ENCODE peak calls at places on chromosome 16, in six cellular contexts. A, J, Z, V, U and K are unnamed samples.

GRCh38 chr16:71201556-71201955 is 29.0 kb downstream of the HYDIN start:
- DNase-seq in A (no peak), J (no peak), Z (no peak), V (no peak), U (no peak), K (no peak)

GRCh38 chr16:49528564-49529150 is 155.1 kb downstream of the C16orf78 start:
- DNase-seq in A (no peak), J (no peak), Z (peak), V (no peak), U (no peak), K (no peak)

GRCh38 chr16:85412911-85413520 is 200.1 kb upstream of the GSE1 start:
- DNase-seq in A (no peak), J (no peak), Z (peak), V (no peak), U (no peak), K (no peak)

GRCh38 chr16:55126456-55126855 is 195.8 kb downstream of the IRX5 start:
- DNase-seq in A (no peak), J (no peak), Z (no peak), V (no peak), U (no peak), K (peak)

GRCh38 chr16:29805232-29806095 is 865 bp upstream of the MAZ start:
- DNase-seq in A (peak), J (peak), Z (peak), V (peak), U (peak), K (peak)

GRCh38 chr16:75818491-75818890 is 92.2 kb upstream of the CPHXL start:
- DNase-seq in A (no peak), J (no peak), Z (no peak), V (no peak), U (no peak), K (no peak)

GRCh38 chr16:52861614-52862022 is 191.1 kb downstream of the CHD9NB start:
- DNase-seq in A (no peak), J (peak), Z (no peak), V (no peak), U (no peak), K (peak)

GRCh38 chr16:31727553-31727952 is 146.1 kb upstream of the ZNF267 start:
- DNase-seq in A (no peak), J (no peak), Z (no peak), V (no peak), U (no peak), K (no peak)

GRCh38 chr16:51820176-51820575 is 669.1 kb upstream of the SALL1 start:
- DNase-seq in A (no peak), J (no peak), Z (no peak), V (no peak), U (no peak), K (no peak)

GRCh38 chr16:85565340-85565739 is 47.8 kb upstream of the GSE1 start:
- DNase-seq in A (no peak), J (no peak), Z (no peak), V (no peak), U (no peak), K (no peak)

GRCh38 chr16:85421338-85422123 is 191.6 kb upstream of the GSE1 start:
- DNase-seq in A (no peak), J (peak), Z (peak), V (no peak), U (no peak), K (peak)

GRCh38 chr16:12758031-12758669 is 45.5 kb downstream of the CPPED1 start:
- DNase-seq in A (no peak), J (no peak), Z (no peak), V (no peak), U (no peak), K (no peak)

GRCh38 chr16:20271893-20272292 is 55.4 kb downstream of the GP2 start:
- DNase-seq in A (no peak), J (no peak), Z (no peak), V (no peak), U (no peak), K (no peak)

GRCh38 chr16:58384437-58385055 is 7.7 kb upstream of the GINS3 start:
- DNase-seq in A (no peak), J (no peak), Z (no peak), V (no peak), U (no peak), K (no peak)

GRCh38 chr16:3780570-3780969 is 63.2 kb upstream of the TRAP1 start:
- DNase-seq in A (no peak), J (no peak), Z (no peak), V (no peak), U (no peak), K (no peak)

GRCh38 chr16:1759511-1759910 is 11.8 kb downstream of the NME3 start:
- DNase-seq in A (no peak), J (no peak), Z (no peak), V (no peak), U (no peak), K (no peak)

GRCh38 chr16:75305364-75306101 is 54.1 kb upstream of the BCAR1 start:
- DNase-seq in A (peak), J (no peak), Z (peak), V (peak), U (peak), K (no peak)

GRCh38 chr16:14057878-14058382 is 13.2 kb upstream of the MRTFB start:
- DNase-seq in A (no peak), J (no peak), Z (peak), V (no peak), U (no peak), K (no peak)

GRCh38 chr16:85275533-85276249 is 163.4 kb upstream of the CIBAR2 start:
- DNase-seq in A (no peak), J (peak), Z (peak), V (peak), U (peak), K (peak)

GRCh38 chr16:80924372-80924978 is 82.2 kb downstream of the CMC2 start:
- DNase-seq in A (no peak), J (peak), Z (peak), V (no peak), U (peak), K (peak)

GRCh38 chr16:1093284-1094123 is 2.5 kb downstream of the C1QTNF8 start:
- DNase-seq in A (no peak), J (peak), Z (no peak), V (no peak), U (no peak), K (no peak)

GRCh38 chr16:80948886-80949502 is 57.7 kb downstream of the CMC2 start:
- DNase-seq in A (no peak), J (peak), Z (peak), V (no peak), U (no peak), K (peak)

GRCh38 chr16:10078541-10078949 is 103.7 kb downstream of the GRIN2A start:
- DNase-seq in A (no peak), J (peak), Z (no peak), V (no peak), U (no peak), K (peak)

GRCh38 chr16:48556913-48557351 is 53.0 kb downstream of the N4BP1 start:
- DNase-seq in A (no peak), J (no peak), Z (no peak), V (no peak), U (no peak), K (no peak)

GRCh38 chr16:4846503-4846900 is 586 bp downstream of the GLYR1 start:
- DNase-seq in A (no peak), J (peak), Z (peak), V (peak), U (no peak), K (peak)

GRCh38 chr16:29922986-29923501 is 3.0 kb downstream of the KCTD13 start:
- DNase-seq in A (no peak), J (no peak), Z (no peak), V (no peak), U (no peak), K (no peak)

GRCh38 chr16:18937390-18937789 is 11.2 kb upstream of the SMG1 start:
- DNase-seq in A (no peak), J (no peak), Z (no peak), V (no peak), U (no peak), K (no peak)

GRCh38 chr16:18931756-18932155 is 5.5 kb upstream of the SMG1 start:
- DNase-seq in A (no peak), J (no peak), Z (peak), V (no peak), U (no peak), K (no peak)

GRCh38 chr16:18932243-18932997 is 6.2 kb upstream of the SMG1 start:
- DNase-seq in A (no peak), J (no peak), Z (no peak), V (no peak), U (no peak), K (no peak)

GRCh38 chr16:18936727-18937340 is 10.6 kb upstream of the SMG1 start:
- DNase-seq in A (no peak), J (no peak), Z (no peak), V (no peak), U (no peak), K (no peak)

DNA sequence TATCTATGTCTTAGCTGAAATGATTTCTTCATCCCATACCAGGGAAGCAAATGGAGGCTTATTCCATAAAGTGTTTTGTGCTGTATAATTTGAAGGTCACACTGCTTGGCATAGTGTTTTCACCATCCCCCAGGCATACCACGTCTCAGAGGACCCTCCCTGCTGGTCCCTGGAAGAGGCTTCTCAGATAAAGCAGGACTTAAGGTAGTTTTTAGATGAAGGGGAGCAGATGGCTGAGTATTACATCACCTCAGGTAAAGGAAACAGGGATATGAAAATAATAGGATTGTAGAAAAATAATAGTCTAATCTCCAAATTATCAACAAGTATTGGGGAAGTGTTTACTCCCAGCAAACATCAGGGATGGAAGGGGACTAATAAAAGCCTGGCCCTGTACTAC is 7.3 kb upstream of the SMG1 start:
- DNase-seq in A (no peak), J (no peak), Z (no peak), V (no peak), U (no peak), K (no peak)
- TF ChIP-seq CTCF in A (no peak), J (no peak), Z (no peak), V (no peak), U (no peak), K (no peak)

DNA sequence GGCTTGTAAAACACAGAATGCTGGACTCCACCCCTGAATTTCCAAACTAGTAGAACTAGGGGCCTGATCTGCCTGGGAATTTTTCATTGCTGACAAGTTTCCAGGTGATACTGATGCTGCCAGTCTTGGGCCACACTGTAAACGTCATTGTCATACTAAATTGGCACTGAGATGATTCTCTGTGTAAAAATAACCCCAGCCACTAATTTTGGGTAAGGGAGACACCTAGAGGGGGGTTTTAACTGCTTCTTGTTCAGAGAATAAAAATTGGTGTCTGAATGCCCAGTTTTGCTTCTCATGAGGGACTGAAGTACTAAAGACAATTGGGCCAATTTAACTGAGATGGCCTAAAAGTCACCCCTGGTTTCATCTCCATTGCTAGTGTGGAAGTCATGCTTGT is 5.0 kb upstream of the CDH13 start:
- DNase-seq in A (no peak), J (no peak), Z (no peak), V (no peak), U (no peak), K (no peak)
- TF ChIP-seq CTCF in A (peak), J (no peak), Z (peak), V (no peak), U (peak), K (no peak)

GRCh38 chr16:11316331-11317015 is 28.8 kb upstream of the RMI2 start:
- DNase-seq in A (no peak), J (peak), Z (no peak), V (no peak), U (no peak), K (peak)

GRCh38 chr16:11313493-11314308 is 31.6 kb upstream of the RMI2 start:
- DNase-seq in A (no peak), J (no peak), Z (no peak), V (no peak), U (no peak), K (no peak)

GRCh38 chr16:11314309-11314894 is 30.9 kb upstream of the RMI2 start:
- DNase-seq in A (no peak), J (no peak), Z (no peak), V (no peak), U (no peak), K (no peak)

GRCh38 chr16:11312718-11313492 is 31.8 kb upstream of the PRM1 start:
- DNase-seq in A (peak), J (peak), Z (no peak), V (no peak), U (peak), K (no peak)

GRCh38 chr16:11315499-11315898 is 29.8 kb upstream of the RMI2 start:
- DNase-seq in A (peak), J (peak), Z (no peak), V (no peak), U (no peak), K (peak)
- TF ChIP-seq CTCF in A (peak), J (no peak), Z (no peak), V (no peak), U (no peak), K (peak)

GRCh38 chr16:23706439-23706838 is 6.6 kb downstream of the ERN2 start:
- DNase-seq in A (no peak), J (no peak), Z (no peak), V (no peak), U (no peak), K (no peak)
- TF ChIP-seq CTCF in A (no peak), J (no peak), Z (no peak), V (no peak), U (no peak), K (no peak)

GRCh38 chr16:88536971-88537751 is 33.0 kb upstream of the ZC3H18 start:
- DNase-seq in A (no peak), J (peak), Z (no peak), V (no peak), U (peak), K (no peak)
- TF ChIP-seq CTCF in A (no peak), J (no peak), Z (no peak), V (no peak), U (no peak), K (no peak)

DNA sequence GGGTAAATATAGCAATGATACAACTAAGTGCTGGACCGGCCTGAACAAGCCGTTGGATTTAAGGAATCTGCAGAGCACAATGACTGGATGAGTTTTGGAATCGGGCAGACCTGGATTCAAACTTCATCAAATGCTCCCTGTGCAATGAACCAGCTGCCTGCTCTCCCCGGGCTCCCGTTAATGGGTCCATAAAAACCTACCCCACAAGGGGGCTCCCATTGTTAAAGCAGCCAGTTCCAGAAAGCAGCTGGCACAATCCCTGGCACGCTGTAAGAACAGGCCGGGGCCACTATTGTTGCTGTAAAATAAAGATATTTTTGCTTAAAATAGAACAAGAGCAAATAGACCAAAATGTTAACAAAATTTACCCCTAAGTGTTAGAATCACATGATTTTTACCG is 131.9 kb downstream of the C16orf95 start:
- DNase-seq in A (no peak), J (no peak), Z (no peak), V (no peak), U (no peak), K (no peak)
- TF ChIP-seq CTCF in A (peak), J (no peak), Z (no peak), V (no peak), U (no peak), K (no peak)

DNA sequence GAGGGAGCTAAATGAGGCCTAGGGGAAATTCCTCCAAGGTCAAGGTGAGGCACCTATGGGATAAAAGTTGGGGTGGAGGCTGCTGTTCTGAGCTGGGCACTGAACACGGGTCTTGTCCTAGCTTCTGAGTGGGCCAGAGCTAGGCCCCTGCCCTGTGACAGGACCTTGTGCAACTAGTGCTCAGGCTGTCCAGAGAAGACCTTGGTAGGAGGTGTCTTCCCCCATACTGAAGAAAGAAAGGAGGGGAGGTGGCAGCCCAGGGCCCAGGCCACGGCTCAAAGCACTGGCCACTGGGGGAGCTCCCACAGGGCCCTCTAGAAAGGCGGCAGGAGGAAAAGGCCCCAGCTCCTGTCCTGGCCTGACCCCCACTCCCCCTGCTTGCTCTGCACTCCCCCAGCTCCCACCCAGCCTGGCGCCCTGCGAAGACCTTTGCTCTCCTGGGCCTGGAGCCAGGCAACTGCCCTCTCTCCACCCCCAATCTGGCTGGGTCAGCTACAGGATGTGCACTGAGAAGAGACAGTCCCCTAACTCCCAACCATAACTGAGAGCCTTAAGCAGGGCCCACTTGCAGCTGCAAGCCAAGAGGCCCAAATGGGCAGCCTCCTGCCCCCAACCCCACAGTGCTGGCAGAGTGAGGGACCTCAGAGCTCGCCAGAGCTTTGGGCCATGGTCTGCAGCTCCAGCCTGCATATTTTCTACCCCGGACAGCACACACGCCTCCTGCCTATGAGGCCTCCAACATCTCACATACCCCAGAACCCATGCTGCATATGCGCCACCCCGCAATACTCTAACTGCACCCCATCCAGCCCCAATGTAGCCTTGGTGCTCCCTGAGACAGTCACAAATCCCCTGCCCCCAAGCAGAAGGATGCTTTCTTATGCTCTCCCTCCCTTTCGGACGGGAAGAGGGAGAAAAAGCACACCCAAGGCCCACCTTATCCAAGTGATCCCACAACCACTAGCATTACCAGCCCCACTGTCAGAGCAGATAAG is 15.3 kb downstream of the HSD11B2 start:
- DNase-seq in A (no peak), J (no peak), Z (peak), V (no peak), U (no peak), K (no peak)
- TF ChIP-seq CTCF in A (no peak), J (no peak), Z (no peak), V (no peak), U (no peak), K (no peak)

GRCh38 chr16:69131167-69131748 is 1.1 kb downstream of the CHTF8 start:
- DNase-seq in A (no peak), J (no peak), Z (no peak), V (no peak), U (peak), K (peak)
- TF ChIP-seq CTCF in A (no peak), J (no peak), Z (no peak), V (no peak), U (no peak), K (no peak)